ENCODE peak calls at places on chromosomes 1 and 21, in eight cellular contexts. T is left ventricle myocardium inferior, E is prostate gland, A is heart left ventricle, Q is A549, M is K562, X is heart right ventricle, R is upper lobe of right lung. Z is an unnamed sample. For H3K9me3, the result is how much of the 10 kb centered on the place peaks cover.

GRCh38 chr21:33355996-33356395 is 31.2 kb downstream of the IFNAR1 start:
- DNase-seq in T (no peak), E (no peak), A (no peak), Q (no peak), M (no peak), X (no peak), R (no peak), Z (no peak)

GRCh38 chr1:93641527-93641926 is 40.1 kb downstream of the BCAR3 start:
- DNase-seq in T (no peak), E (no peak), A (no peak), Q (no peak), M (no peak), X (no peak), R (no peak), Z (no peak)

GRCh38 chr1:216183007-216183406 is 240.2 kb downstream of the USH2A start:
- DNase-seq in T (no peak), E (no peak), A (no peak), Q (no peak), M (no peak), X (no peak), R (no peak), Z (peak)

GRCh38 chr1:183139281-183139942 is 46.7 kb upstream of the LAMC2 start:
- DNase-seq in T (no peak), E (no peak), A (no peak), Q (peak), M (no peak), X (no peak), R (no peak), Z (peak)

GRCh38 chr1:237677979-237678378 is 212.7 kb downstream of the ZP4 start:
- DNase-seq in T (no peak), E (no peak), A (no peak), Q (no peak), M (no peak), X (no peak), R (no peak), Z (peak)

GRCh38 chr21:39077816-39078215 is 105.4 kb downstream of the PSMG1 start:
- DNase-seq in T (no peak), E (peak), A (no peak), Q (no peak), M (no peak), X (no peak), R (no peak), Z (no peak)

GRCh38 chr1:46556822-46557221 is 5.4 kb upstream of the KNCN start:
- DNase-seq in T (no peak), E (no peak), A (no peak), Q (no peak), M (no peak), X (no peak), R (peak), Z (peak)

GRCh38 chr1:8420318-8420717 is 102.4 kb downstream of the SLC45A1 start:
- DNase-seq in T (no peak), E (no peak), A (no peak), Q (no peak), M (no peak), X (no peak), R (no peak), Z (no peak)

GRCh38 chr1:111789077-111789476 is 33.4 kb downstream of the DDX20 start:
- DNase-seq in T (no peak), E (no peak), A (no peak), Q (no peak), M (no peak), X (no peak), R (no peak), Z (no peak)

GRCh38 chr1:87963566-87963965 is 634.9 kb downstream of the LMO4 start:
- DNase-seq in T (no peak), E (no peak), A (no peak), Q (no peak), M (no peak), X (no peak), R (no peak), Z (no peak)

GRCh38 chr1:90989302-90989701 is 32.5 kb downstream of the ZNF644 start:
- DNase-seq in T (no peak), E (no peak), A (no peak), Q (no peak), M (no peak), X (no peak), R (no peak), Z (no peak)

GRCh38 chr1:80917225-80917624 is 883.5 kb upstream of the ADGRL2 start:
- DNase-seq in T (no peak), E (no peak), A (no peak), Q (no peak), M (no peak), X (no peak), R (no peak), Z (no peak)

GRCh38 chr1:14660795-14661194 is 62.3 kb downstream of the KAZN start:
- DNase-seq in T (no peak), E (no peak), A (no peak), Q (no peak), M (no peak), X (peak), R (no peak), Z (no peak)

GRCh38 chr1:59258412-59259032 is 38.4 kb upstream of the FGGY start:
- DNase-seq in T (no peak), E (no peak), A (no peak), Q (no peak), M (no peak), X (no peak), R (no peak), Z (no peak)

GRCh38 chr1:4980211-4980610 is 325.8 kb downstream of the AJAP1 start:
- DNase-seq in T (no peak), E (no peak), A (no peak), Q (no peak), M (no peak), X (no peak), R (no peak), Z (no peak)

GRCh38 chr1:9164919-9165318 is 36.0 kb upstream of the GPR157 start:
- DNase-seq in T (no peak), E (no peak), A (no peak), Q (no peak), M (no peak), X (no peak), R (no peak), Z (no peak)

GRCh38 chr1:212232020-212232570 is 53.1 kb upstream of the PPP2R5A start:
- DNase-seq in T (no peak), E (no peak), A (no peak), Q (no peak), M (no peak), X (no peak), R (no peak), Z (no peak)

GRCh38 chr1:36691374-36691773 is 208.7 kb upstream of the CSF3R start:
- DNase-seq in T (no peak), E (no peak), A (no peak), Q (no peak), M (no peak), X (no peak), R (no peak), Z (no peak)

GRCh38 chr21:38823737-38824123 is 18.0 kb downstream of the ETS2 start:
- DNase-seq in T (no peak), E (no peak), A (no peak), Q (no peak), M (no peak), X (no peak), R (no peak), Z (no peak)

GRCh38 chr1:109094377-109094803 is 3.8 kb downstream of the TMEM167B start:
- DNase-seq in T (no peak), E (no peak), A (no peak), Q (no peak), M (no peak), X (no peak), R (no peak), Z (peak)

GRCh38 chr1:2910211-2910610 is 108.7 kb upstream of the TTC34 start:
- DNase-seq in T (no peak), E (no peak), A (no peak), Q (no peak), M (no peak), X (no peak), R (no peak), Z (no peak)
- H3K9me3 ChIP-seq in T (under half), E (under half), A (under half), Q (under half), M (under half), X (under half), R (under half), Z (under half)

GRCh38 chr1:231044588-231044987 is 4.5 kb upstream of the FAM89A start:
- DNase-seq in T (no peak), E (no peak), A (no peak), Q (no peak), M (no peak), X (no peak), R (no peak), Z (no peak)

GRCh38 chr1:231046730-231047395 is 6.8 kb upstream of the FAM89A start:
- DNase-seq in T (no peak), E (no peak), A (no peak), Q (no peak), M (peak), X (no peak), R (no peak), Z (no peak)

GRCh38 chr1:231049121-231049979 is 9.3 kb upstream of the FAM89A start:
- DNase-seq in T (no peak), E (no peak), A (no peak), Q (no peak), M (peak), X (no peak), R (no peak), Z (no peak)

GRCh38 chr1:231041705-231042261 is 1.7 kb upstream of the FAM89A start:
- DNase-seq in T (no peak), E (no peak), A (no peak), Q (no peak), M (peak), X (no peak), R (no peak), Z (no peak)

DNA sequence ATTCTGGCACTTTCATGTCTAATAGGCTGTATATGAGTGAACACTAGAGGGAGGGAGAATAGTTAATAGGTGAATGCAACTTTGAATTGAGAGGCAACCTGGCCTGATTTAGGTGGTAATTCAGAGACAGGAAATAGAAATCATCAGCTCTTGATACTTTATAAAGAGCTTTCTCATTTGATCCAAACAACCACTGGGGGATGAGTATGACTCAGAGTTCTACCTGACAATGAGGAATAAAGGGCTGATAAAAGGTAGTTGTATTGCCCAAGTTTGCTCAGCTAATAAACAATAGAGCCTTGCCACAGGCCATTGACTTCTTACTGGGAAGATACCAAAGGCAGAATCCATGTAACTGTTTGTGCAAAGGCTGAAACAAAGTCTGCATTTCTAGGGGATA is 5.3 kb upstream of the FAM89A start:
- DNase-seq in T (no peak), E (no peak), A (no peak), Q (no peak), M (no peak), X (no peak), R (no peak), Z (no peak)
- H3K9me3 ChIP-seq in T (under half), E (under half), A (under half), Q (under half), M (under half), X (under half), R (under half), Z (under half)

DNA sequence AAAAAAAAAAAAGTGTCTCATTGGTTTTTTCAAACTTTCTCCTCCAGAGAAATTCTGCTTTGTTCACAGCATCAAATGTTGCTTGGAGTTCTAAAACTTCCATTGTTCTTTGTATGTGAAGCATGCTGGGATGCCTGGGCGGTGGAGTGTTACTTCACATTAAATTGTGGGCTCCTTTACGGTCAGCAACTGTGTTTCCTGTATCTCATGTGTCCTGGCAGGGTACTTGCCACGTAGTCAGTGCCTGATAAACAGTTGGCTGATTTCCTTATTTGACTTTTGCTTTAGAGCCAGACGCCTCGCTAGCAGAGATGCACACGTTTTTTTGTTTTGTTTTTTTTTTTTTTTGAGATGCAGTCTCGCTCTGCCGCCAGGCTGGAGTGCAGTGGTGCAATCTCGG is 96.7 kb downstream of the UCK2 start:
- DNase-seq in T (no peak), E (no peak), A (no peak), Q (no peak), M (no peak), X (no peak), R (no peak), Z (no peak)
- H3K9me3 ChIP-seq in T (under half), E (under half), A (under half), Q (under half), M (under half), X (under half), R (under half), Z (under half)

GRCh38 chr1:227685807-227686206 is 49.3 kb downstream of the JMJD4 start:
- DNase-seq in T (no peak), E (no peak), A (no peak), Q (no peak), M (no peak), X (no peak), R (no peak), Z (no peak)
- H3K9me3 ChIP-seq in T (half or more), E (under half), A (half or more), Q (half or more), M (under half), X (half or more), R (under half), Z (under half)

GRCh38 chr1:248704556-248704955 is 2.0 kb upstream of the OR14I1 start:
- DNase-seq in T (no peak), E (no peak), A (no peak), Q (no peak), M (no peak), X (no peak), R (no peak), Z (no peak)

GRCh38 chr1:248703674-248704073 is 1.1 kb upstream of the OR14I1 start:
- DNase-seq in T (no peak), E (no peak), A (no peak), Q (no peak), M (no peak), X (no peak), R (no peak), Z (no peak)

GRCh38 chr1:248697907-248698306 is 4.7 kb downstream of the OR14I1 start:
- DNase-seq in T (no peak), E (no peak), A (no peak), Q (no peak), M (no peak), X (no peak), R (no peak), Z (no peak)

GRCh38 chr1:248699099-248699498 is 3.5 kb downstream of the OR14I1 start:
- DNase-seq in T (no peak), E (no peak), A (no peak), Q (no peak), M (no peak), X (no peak), R (no peak), Z (no peak)

GRCh38 chr1:248702714-248703113 is at the start of gene OR14I1:
- DNase-seq in T (no peak), E (no peak), A (no peak), Q (no peak), M (no peak), X (no peak), R (no peak), Z (no peak)
- H3K9me3 ChIP-seq in T (under half), E (under half), A (under half), Q (under half), M (under half), X (under half), R (under half), Z (under half)

GRCh38 chr21:37385179-37385765 is 18.7 kb downstream of the DYRK1A start:
- DNase-seq in T (no peak), E (no peak), A (no peak), Q (no peak), M (no peak), X (no peak), R (no peak), Z (no peak)
- H3K9me3 ChIP-seq in T (under half), E (under half), A (under half), Q (under half), M (under half), X (under half), R (under half), Z (under half)

GRCh38 chr1:172717722-172718455 is 59.0 kb downstream of the FASLG start:
- DNase-seq in T (no peak), E (no peak), A (no peak), Q (peak), M (peak), X (no peak), R (no peak), Z (no peak)
- H3K9me3 ChIP-seq in T (under half), E (under half), A (under half), Q (under half), M (under half), X (under half), R (under half), Z (under half)

GRCh38 chr21:44378646-44379581 is 25.5 kb downstream of the TRPM2 start:
- DNase-seq in T (no peak), E (no peak), A (peak), Q (no peak), M (no peak), X (no peak), R (peak), Z (no peak)
- H3K9me3 ChIP-seq in T (under half), E (under half), A (under half), Q (under half), M (under half), X (under half), R (under half), Z (under half)

GRCh38 chr21:30842990-30843389 is 13.4 kb upstream of the KRTAP7-1 start:
- DNase-seq in T (no peak), E (no peak), A (no peak), Q (no peak), M (no peak), X (no peak), R (no peak), Z (no peak)
- H3K9me3 ChIP-seq in T (under half), E (under half), A (under half), Q (under half), M (under half), X (under half), R (under half), Z (under half)

Z was measured in SJSA1.